ENCODE peak calls at places on chromosome 10, in four cellular contexts. J, B, Y and N are unnamed samples.
A peak's percentile ranks its signal among the peaks of the same experiment; 100 is the strongest.

GRCh38 chr10:82814635-82815034 is 939.6 kb downstream of the NRG3 start:
- DNase-seq in J (no peak), B (no peak), Y (no peak), N (no peak)

GRCh38 chr10:126242352-126243260 is 145.7 kb downstream of the ADAM12 start:
- DNase-seq in J (no peak), B (no peak), Y (no peak), N (no peak)

GRCh38 chr10:78371118-78371517 is 337.5 kb downstream of the RPS24 start:
- DNase-seq in J (no peak), B (peak; percentile 68), Y (no peak), N (no peak)

GRCh38 chr10:103967433-103968142 is 648 bp downstream of the SLK start:
- DNase-seq in J (peak; percentile 37), B (peak; percentile 34), Y (peak; percentile 9), N (peak; percentile 28)

GRCh38 chr10:22246680-22247391 is 29.0 kb upstream of the EBLN1 start:
- DNase-seq in J (peak; percentile 95), B (no peak), Y (no peak), N (no peak)

GRCh38 chr10:123886292-123886691 is 5.3 kb downstream of the CPXM2 start:
- DNase-seq in J (no peak), B (no peak), Y (no peak), N (no peak)

GRCh38 chr10:126519992-126520391 is 131.7 kb upstream of the ADAM12 start:
- DNase-seq in J (no peak), B (no peak), Y (no peak), N (no peak)

GRCh38 chr10:15877836-15878576 is 17.7 kb upstream of the MINDY3 start:
- DNase-seq in J (peak; percentile 15), B (peak; percentile 2), Y (no peak), N (no peak)

GRCh38 chr10:123284022-123284421 is 129.8 kb downstream of the BUB3 start:
- DNase-seq in J (peak; percentile 31), B (no peak), Y (no peak), N (no peak)

GRCh38 chr10:74244097-74244685 is 93.2 kb downstream of the ADK start:
- DNase-seq in J (peak; percentile 99), B (peak; percentile 46), Y (peak; percentile 21), N (peak; percentile 37)

GRCh38 chr10:497898-498451 is 191.5 kb downstream of the DIP2C start:
- DNase-seq in J (no peak), B (no peak), Y (no peak), N (peak; percentile 0)

GRCh38 chr10:121844537-121844936 is 83.3 kb downstream of the ATE1 start:
- DNase-seq in J (no peak), B (no peak), Y (no peak), N (no peak)

DNA sequence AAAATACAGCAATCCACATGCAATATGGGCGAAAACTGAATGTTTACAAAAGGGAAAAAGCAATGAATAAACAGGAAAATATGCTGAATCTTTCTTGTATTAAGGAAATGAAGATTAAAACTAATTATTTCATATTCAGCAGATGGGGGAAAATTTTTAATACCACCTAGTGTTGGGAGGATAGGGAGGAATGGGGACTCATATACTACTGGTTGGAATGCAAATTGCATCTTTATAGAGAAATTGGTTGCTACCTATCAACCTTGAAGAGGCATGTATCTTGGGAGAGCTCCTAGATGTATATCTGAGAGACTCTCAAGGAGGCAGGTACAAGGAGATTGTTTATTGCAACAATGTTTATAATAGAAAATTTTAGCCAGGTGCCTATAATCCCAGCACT is 101.4 kb downstream of the CREM start:
- DNase-seq in J (peak; percentile 60), B (no peak), Y (no peak), N (no peak)
- H3K9me3 ChIP-seq in J (no peaks in the 10 kb centered on the region), B (no peaks in the 10 kb centered on the region), Y (no peaks in the 10 kb centered on the region), N (no peaks in the 10 kb centered on the region)

GRCh38 chr10:116721048-116721897 is 21.1 kb downstream of the HSPA12A start:
- DNase-seq in J (no peak), B (no peak), Y (no peak), N (no peak)

GRCh38 chr10:116720241-116721047 is 21.9 kb downstream of the HSPA12A start:
- DNase-seq in J (no peak), B (peak; percentile 40), Y (no peak), N (peak; percentile 90)

GRCh38 chr10:116723428-116724281 is 18.7 kb downstream of the HSPA12A start:
- DNase-seq in J (no peak), B (no peak), Y (no peak), N (peak; percentile 87)

GRCh38 chr10:116722736-116723427 is 19.5 kb downstream of the HSPA12A start:
- DNase-seq in J (no peak), B (no peak), Y (no peak), N (no peak)

GRCh38 chr10:116721991-116722392 is 20.4 kb downstream of the HSPA12A start:
- DNase-seq in J (no peak), B (peak; percentile 60), Y (no peak), N (no peak)
- H2AFZ ChIP-seq in J (no peak overlapping the region), B (no peak overlapping the region), Y (no peak overlapping the region), N (no peak overlapping the region)

DNA sequence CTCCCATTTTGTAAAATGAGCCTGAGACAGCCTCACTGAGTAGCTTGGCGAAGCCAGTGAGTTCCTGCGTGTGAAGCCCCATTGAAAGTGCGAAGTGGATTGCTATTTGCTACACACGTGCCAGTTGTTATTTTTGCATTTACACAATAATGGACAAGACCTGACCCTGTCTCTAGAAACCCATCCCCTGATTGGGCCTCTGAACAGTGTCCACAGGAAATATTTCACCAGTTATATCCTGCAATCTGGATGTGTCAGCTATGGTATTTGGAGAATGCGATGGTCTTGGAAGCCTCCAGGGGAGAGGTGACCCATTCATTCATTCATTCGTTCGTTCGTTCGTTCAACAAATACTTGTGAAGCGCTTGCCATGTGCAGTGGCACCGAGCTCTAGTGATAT is 37.1 kb downstream of the COL13A1 start:
- DNase-seq in J (peak; percentile 78), B (no peak), Y (no peak), N (no peak)
- H3K9ac ChIP-seq in J (no peak overlapping the region), B (no peak overlapping the region), Y (no peak overlapping the region), N (no peak overlapping the region)

DNA sequence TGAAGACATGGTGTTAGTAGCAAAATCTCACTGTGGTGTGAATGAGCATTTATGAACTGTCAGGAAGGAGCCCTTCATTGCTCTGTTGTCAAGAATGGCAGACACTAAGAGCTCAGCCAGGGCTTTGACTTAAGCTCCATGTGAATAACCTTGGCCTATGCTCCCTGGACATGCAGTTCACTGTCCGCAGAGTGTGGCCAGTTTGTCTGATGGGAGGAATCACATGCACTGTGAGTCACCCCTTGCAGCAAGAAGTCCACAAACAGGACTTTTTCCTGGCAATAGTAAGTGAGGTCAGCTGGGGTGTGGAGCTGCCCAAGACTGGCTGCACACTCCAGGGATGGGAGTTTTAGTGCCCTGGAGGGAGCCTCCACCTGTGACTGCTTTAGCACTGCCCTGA is 49.5 kb downstream of the ZNF37A start:
- DNase-seq in J (no peak), B (no peak), Y (no peak), N (no peak)
- H3K9me3 ChIP-seq in J (no peaks in the 10 kb centered on the region), B (peaks cover 32% of the 10 kb centered on the region), Y (peaks cover 19% of the 10 kb centered on the region), N (no peaks in the 10 kb centered on the region)

DNA sequence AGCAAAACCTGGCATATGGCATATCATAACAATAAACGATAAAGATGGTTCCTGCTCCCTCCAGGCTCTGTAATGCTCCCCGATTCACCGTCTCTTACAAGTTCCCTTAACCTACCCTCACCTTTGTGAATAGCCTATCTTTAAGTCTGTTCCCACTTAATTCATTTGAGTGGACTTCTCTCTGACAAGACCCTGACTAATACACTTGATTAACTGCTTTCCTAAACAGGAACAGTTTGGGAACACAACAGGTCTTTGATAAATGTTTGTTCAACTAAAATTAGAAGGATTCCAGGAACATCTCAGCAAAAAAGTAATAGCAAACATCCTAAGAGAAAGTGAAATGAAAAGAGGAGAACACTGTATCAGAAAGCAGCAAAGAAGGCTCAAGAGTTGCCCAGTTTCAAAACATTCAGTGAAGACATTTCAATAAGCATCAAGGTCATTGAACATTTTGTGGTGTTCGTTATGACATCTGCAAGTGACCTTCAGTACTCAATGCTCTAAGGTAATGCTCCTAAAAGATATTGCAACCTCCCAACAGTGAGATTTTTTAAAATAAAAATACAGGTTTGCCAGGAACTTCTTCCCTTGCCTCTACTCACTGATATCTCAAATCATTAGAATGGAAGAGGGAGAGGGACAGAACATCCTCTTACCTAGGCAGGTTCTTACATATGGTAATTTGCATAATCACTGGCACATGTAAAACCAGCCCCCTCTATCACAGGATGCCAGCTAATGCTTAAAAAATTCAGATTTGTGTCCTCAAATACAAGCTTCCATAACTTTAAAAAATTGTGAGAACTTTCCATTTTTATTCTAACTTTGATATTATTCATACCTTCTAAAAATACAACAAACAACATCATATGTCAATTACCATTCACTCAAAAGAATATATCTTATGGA is 11.4 kb upstream of the ARHGAP12 start:
- DNase-seq in J (peak; percentile 31), B (no peak), Y (no peak), N (no peak)
- H2AFZ ChIP-seq in J (no peak overlapping the region), B (no peak overlapping the region), Y (no peak overlapping the region), N (no peak overlapping the region)